ENCODE peak calls at places on chromosomes 4 and X, in six cellular contexts. J is right lobe of liver, L is hepatocyte, M is K562, H is H9, U is tibial artery. S is an unnamed sample.
A peak's percentile ranks its signal among the peaks of the same experiment; 100 is the strongest.

GRCh38 chrX:102651968-102652744 is 873 bp downstream of the GPRASP1 start:
- DNase-seq in J (no peak), L (peak; percentile 60), M (no peak), H (no peak), U (peak; percentile 69), S (peak; percentile 72)

GRCh38 chrX:16612257-16612987 is 37.5 kb upstream of the S100G start:
- DNase-seq in J (no peak), L (no peak), M (no peak), H (peak; percentile 74), U (no peak), S (no peak)

GRCh38 chr4:181966084-181966483 is 277.1 kb upstream of the TENM3 start:
- DNase-seq in J (no peak), L (no peak), M (no peak), H (no peak), U (no peak), S (no peak)

GRCh38 chrX:93673869-93674271 is at the start of gene FAM133A:
- DNase-seq in J (no peak), L (peak; percentile 63), M (no peak), H (no peak), U (no peak), S (no peak)

GRCh38 chrX:115632455-115632854 is 71.5 kb downstream of the PLS3 start:
- DNase-seq in J (no peak), L (no peak), M (no peak), H (no peak), U (no peak), S (no peak)

GRCh38 chr4:110005461-110006056 is 92.9 kb downstream of the EGF start:
- DNase-seq in J (no peak), L (peak; percentile 77), M (peak; percentile 57), H (no peak), U (no peak), S (no peak)

GRCh38 chr4:1220566-1220965 is 28.4 kb downstream of the CTBP1 start:
- DNase-seq in J (no peak), L (no peak), M (no peak), H (no peak), U (no peak), S (no peak)

GRCh38 chr4:185112104-185112503 is 31.0 kb upstream of the SLC25A4 start:
- DNase-seq in J (no peak), L (peak; percentile 64), M (peak; percentile 49), H (no peak), U (no peak), S (peak; percentile 73)

GRCh38 chr4:183906736-183907651 is 1.9 kb downstream of the STOX2 start:
- DNase-seq in J (peak; percentile 28), L (peak; percentile 18), M (no peak), H (peak; percentile 64), U (no peak), S (no peak)

GRCh38 chr4:86977621-86978184 is 42.9 kb downstream of the AFF1 start:
- DNase-seq in J (no peak), L (peak; percentile 72), M (no peak), H (no peak), U (no peak), S (no peak)

GRCh38 chr4:36332023-36332781 is 50.8 kb downstream of the DTHD1 start:
- DNase-seq in J (no peak), L (no peak), M (no peak), H (no peak), U (no peak), S (no peak)

GRCh38 chrX:124103966-124104365 is 142.5 kb downstream of the STAG2 start:
- DNase-seq in J (no peak), L (no peak), M (no peak), H (no peak), U (no peak), S (no peak)

GRCh38 chr4:147312376-147313046 is 168.4 kb upstream of the EDNRA start:
- DNase-seq in J (no peak), L (no peak), M (no peak), H (no peak), U (no peak), S (no peak)

GRCh38 chrX:38618152-38618551 is 56.8 kb downstream of the TSPAN7 start:
- DNase-seq in J (no peak), L (no peak), M (no peak), H (no peak), U (no peak), S (no peak)

GRCh38 chr4:19005211-19005610 is 983.7 kb upstream of the LCORL start:
- DNase-seq in J (no peak), L (peak; percentile 37), M (no peak), H (no peak), U (no peak), S (no peak)

GRCh38 chr4:144591401-144591800 is 54.6 kb upstream of the HHIP start:
- DNase-seq in J (no peak), L (peak; percentile 58), M (no peak), H (no peak), U (no peak), S (no peak)

GRCh38 chr4:71411976-71412375 is 73.2 kb downstream of the SLC4A4 start:
- DNase-seq in J (no peak), L (no peak), M (no peak), H (no peak), U (no peak), S (no peak)

GRCh38 chr4:2789351-2789750 is 3.5 kb upstream of the SH3BP2 start:
- DNase-seq in J (no peak), L (no peak), M (no peak), H (no peak), U (peak; percentile 33), S (no peak)

GRCh38 chrX:139739138-139739537 is 31.2 kb upstream of the MCF2 start:
- DNase-seq in J (no peak), L (no peak), M (no peak), H (no peak), U (no peak), S (no peak)

GRCh38 chr4:80036949-80037348 is 36.1 kb downstream of the ANTXR2 start:
- DNase-seq in J (no peak), L (peak; percentile 45), M (no peak), H (no peak), U (no peak), S (no peak)

GRCh38 chr4:102625232-102625930 is 124.2 kb downstream of the NFKB1 start:
- DNase-seq in J (peak; percentile 66), L (peak; percentile 47), M (no peak), H (peak; percentile 64), U (no peak), S (no peak)

GRCh38 chrX:10379848-10380247 is 223.1 kb downstream of the CLCN4 start:
- DNase-seq in J (no peak), L (no peak), M (no peak), H (no peak), U (no peak), S (no peak)

GRCh38 chr4:54077812-54078211 is 13.4 kb upstream of the CHIC2 start:
- DNase-seq in J (no peak), L (no peak), M (no peak), H (no peak), U (no peak), S (no peak)

GRCh38 chr4:169283114-169283509 is 12.4 kb upstream of the SH3RF1 start:
- DNase-seq in J (no peak), L (no peak), M (no peak), H (no peak), U (no peak), S (no peak)

DNA sequence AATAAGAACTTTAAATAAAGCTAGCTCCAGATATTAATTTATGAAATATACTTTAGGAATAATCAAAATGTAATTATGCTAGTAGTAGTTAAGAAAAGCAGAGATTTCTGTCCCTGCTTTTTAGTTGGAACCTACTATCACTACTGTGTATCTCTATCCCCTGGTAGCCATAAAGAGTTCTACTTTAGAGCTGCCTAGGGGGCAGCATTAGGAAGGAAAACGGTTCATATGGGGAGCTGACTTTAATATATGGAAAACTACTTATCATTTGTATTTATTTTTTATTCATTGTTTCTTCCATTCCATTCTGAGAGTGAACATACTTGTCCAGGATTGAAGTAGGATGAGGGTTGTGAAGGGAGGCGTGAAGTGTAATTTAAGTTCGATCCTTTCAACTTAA is 40.9 kb downstream of the CPEB2 start:
- DNase-seq in J (no peak), L (no peak), M (peak; percentile 20), H (no peak), U (no peak), S (no peak)
- TF ChIP-seq CTCF in J (peak; percentile 25), L (peak; percentile 10), M (peak; percentile 15), H (peak; percentile 55), U (no peak), S (no peak)

GRCh38 chr4:29128810-29129209 is 1591.4 kb upstream of the PCDH7 start:
- DNase-seq in J (no peak), L (no peak), M (no peak), H (no peak), U (no peak), S (no peak)

GRCh38 chr4:29131304-29131703 is 1588.9 kb upstream of the PCDH7 start:
- DNase-seq in J (no peak), L (no peak), M (no peak), H (no peak), U (no peak), S (no peak)
- TF ChIP-seq CTCF in J (no peak), L (no peak), M (no peak), H (no peak), U (no peak), S (no peak)

GRCh38 chrX:78514852-78515251 is 144.3 kb downstream of the RTL3 start:
- DNase-seq in J (no peak), L (peak; percentile 6), M (no peak), H (peak; percentile 76), U (no peak), S (no peak)
- TF ChIP-seq CTCF in J (no peak), L (peak; percentile 16), M (no peak), H (no peak), U (no peak), S (no peak)

GRCh38 chr4:132557660-132558059 is 591.4 kb upstream of the PCDH10 start:
- DNase-seq in J (no peak), L (peak; percentile 28), M (no peak), H (peak; percentile 33), U (no peak), S (no peak)
- TF ChIP-seq CTCF in J (no peak), L (peak; percentile 16), M (no peak), H (peak; percentile 68), U (no peak), S (no peak)

GRCh38 chr4:128285085-128286023 is 2.3 kb downstream of the PGRMC2 start:
- DNase-seq in J (no peak), L (peak; percentile 35), M (no peak), H (no peak), U (peak; percentile 67), S (no peak)
- TF ChIP-seq CTCF in J (no peak), L (no peak), M (no peak), H (no peak), U (no peak), S (no peak)

DNA sequence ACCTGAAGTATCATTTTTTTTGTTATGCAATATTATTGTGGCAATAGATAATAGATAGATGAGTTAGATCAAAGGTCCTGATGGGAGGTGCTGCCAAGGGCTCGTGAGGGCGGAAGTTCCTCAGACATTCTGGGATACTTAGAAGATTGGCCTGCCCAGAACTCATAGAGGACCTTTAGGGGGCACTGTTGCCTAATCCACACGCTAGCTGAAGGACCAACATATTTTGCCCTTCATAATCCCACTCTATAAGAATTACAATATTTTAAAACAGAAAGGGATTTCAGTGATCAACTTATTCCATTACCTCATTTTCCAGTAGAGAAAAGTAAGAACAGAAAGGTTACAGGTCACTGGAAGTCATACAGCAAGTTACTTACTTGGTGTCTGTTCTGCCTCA is 22.9 kb upstream of the COX7B2 start:
- DNase-seq in J (no peak), L (peak; percentile 37), M (no peak), H (peak; percentile 47), U (no peak), S (no peak)
- TF ChIP-seq CTCF in J (peak; percentile 45), L (peak; percentile 46), M (no peak), H (peak; percentile 83), U (peak; percentile 58), S (peak; percentile 71)